ENCODE peak calls at places on chromosomes 6 and 20, in ten cellular contexts. One of them, this sample, is unnamed.

GRCh38 chr6:141724731-141725130 is 408.0 kb upstream of the GJE1 start:
- DNase-seq in cerebellum: no peak
- DNase-seq in fibroblast of mammary gland: no peak
- DNase-seq in ELR: no peak
- DNase-seq in right cardiac atrium: no peak
- DNase-seq in cardiac muscle cell: no peak
- DNase-seq in coronary artery: no peak
- DNase-seq in iPS-NIHi11: no peak
- DNase-seq in heart left ventricle: no peak
- DNase-seq in NCI-H1417: no peak
- DNase-seq in this sample: no peak

GRCh38 chr6:167746377-167747151 is 80.1 kb upstream of the AFDN start:
- DNase-seq in cardiac muscle cell: no peak
- DNase-seq in iPS-NIHi11: no peak
- DNase-seq in ELR: no peak
- DNase-seq in NCI-H1417: no peak
- DNase-seq in heart left ventricle: no peak
- DNase-seq in right cardiac atrium: no peak
- DNase-seq in fibroblast of mammary gland: no peak
- DNase-seq in cerebellum: no peak
- DNase-seq in coronary artery: peak; percentile 43
- DNase-seq in this sample: no peak

GRCh38 chr20:25675161-25675560 is 21.5 kb downstream of the ZNF337 start:
- DNase-seq in cardiac muscle cell: no peak
- DNase-seq in coronary artery: no peak
- DNase-seq in iPS-NIHi11: no peak
- DNase-seq in heart left ventricle: no peak
- DNase-seq in fibroblast of mammary gland: peak; percentile 33
- DNase-seq in right cardiac atrium: no peak
- DNase-seq in NCI-H1417: no peak
- DNase-seq in ELR: no peak
- DNase-seq in cerebellum: no peak
- DNase-seq in this sample: no peak

GRCh38 chr20:44686934-44687333 is 28.2 kb upstream of the CCN5 start:
- DNase-seq in fibroblast of mammary gland: no peak
- DNase-seq in cerebellum: no peak
- DNase-seq in heart left ventricle: no peak
- DNase-seq in ELR: no peak
- DNase-seq in NCI-H1417: no peak
- DNase-seq in coronary artery: no peak
- DNase-seq in right cardiac atrium: no peak
- DNase-seq in cardiac muscle cell: no peak
- DNase-seq in iPS-NIHi11: no peak
- DNase-seq in this sample: no peak

GRCh38 chr6:4017847-4018193 is 61.1 kb downstream of the FAM217A start:
- DNase-seq in right cardiac atrium: no peak
- DNase-seq in NCI-H1417: peak; percentile 56
- DNase-seq in iPS-NIHi11: peak; percentile 18
- DNase-seq in coronary artery: no peak
- DNase-seq in cerebellum: peak; percentile 11
- DNase-seq in ELR: peak; percentile 69
- DNase-seq in fibroblast of mammary gland: peak; percentile 62
- DNase-seq in cardiac muscle cell: peak; percentile 46
- DNase-seq in heart left ventricle: no peak
- DNase-seq in this sample: peak; percentile 44

GRCh38 chr20:49948809-49949507 is 12.8 kb downstream of the RNF114 start:
- DNase-seq in NCI-H1417: no peak
- DNase-seq in coronary artery: no peak
- DNase-seq in cardiac muscle cell: peak; percentile 67
- DNase-seq in heart left ventricle: no peak
- DNase-seq in cerebellum: no peak
- DNase-seq in ELR: peak; percentile 97
- DNase-seq in iPS-NIHi11: no peak
- DNase-seq in fibroblast of mammary gland: peak; percentile 96
- DNase-seq in right cardiac atrium: no peak
- DNase-seq in this sample: no peak

GRCh38 chr20:61923371-61924166 is 142.1 kb downstream of the TAF4 start:
- DNase-seq in right cardiac atrium: peak; percentile 17
- DNase-seq in ELR: no peak
- DNase-seq in cerebellum: no peak
- DNase-seq in NCI-H1417: no peak
- DNase-seq in coronary artery: no peak
- DNase-seq in fibroblast of mammary gland: no peak
- DNase-seq in iPS-NIHi11: no peak
- DNase-seq in heart left ventricle: no peak
- DNase-seq in cardiac muscle cell: no peak
- DNase-seq in this sample: no peak

GRCh38 chr6:20708367-20709124 is 174.3 kb downstream of the CDKAL1 start:
- DNase-seq in fibroblast of mammary gland: no peak
- DNase-seq in ELR: no peak
- DNase-seq in heart left ventricle: no peak
- DNase-seq in cerebellum: no peak
- DNase-seq in right cardiac atrium: no peak
- DNase-seq in cardiac muscle cell: peak; percentile 41
- DNase-seq in NCI-H1417: no peak
- DNase-seq in iPS-NIHi11: no peak
- DNase-seq in coronary artery: no peak
- DNase-seq in this sample: peak; percentile 37

GRCh38 chr6:111583221-111583620 is 22.5 kb downstream of the TRAF3IP2 start:
- DNase-seq in right cardiac atrium: no peak
- DNase-seq in cerebellum: no peak
- DNase-seq in fibroblast of mammary gland: no peak
- DNase-seq in NCI-H1417: no peak
- DNase-seq in heart left ventricle: no peak
- DNase-seq in cardiac muscle cell: no peak
- DNase-seq in ELR: no peak
- DNase-seq in iPS-NIHi11: no peak
- DNase-seq in coronary artery: no peak
- DNase-seq in this sample: no peak

GRCh38 chr20:22722840-22723239 is 138.5 kb upstream of the FOXA2 start:
- DNase-seq in ELR: no peak
- DNase-seq in right cardiac atrium: no peak
- DNase-seq in heart left ventricle: peak; percentile 22
- DNase-seq in cardiac muscle cell: no peak
- DNase-seq in cerebellum: no peak
- DNase-seq in NCI-H1417: no peak
- DNase-seq in iPS-NIHi11: no peak
- DNase-seq in fibroblast of mammary gland: no peak
- DNase-seq in coronary artery: no peak
- DNase-seq in this sample: no peak

GRCh38 chr20:41308290-41308691 is 9.2 kb downstream of the ZHX3 start:
- DNase-seq in iPS-NIHi11: no peak
- DNase-seq in cardiac muscle cell: peak; percentile 88
- DNase-seq in ELR: peak; percentile 93
- DNase-seq in NCI-H1417: no peak
- DNase-seq in coronary artery: no peak
- DNase-seq in fibroblast of mammary gland: peak; percentile 85
- DNase-seq in right cardiac atrium: no peak
- DNase-seq in cerebellum: no peak
- DNase-seq in heart left ventricle: no peak
- DNase-seq in this sample: peak; percentile 41

GRCh38 chr6:104682722-104683643 is 176.7 kb downstream of the HACE1 start:
- DNase-seq in fibroblast of mammary gland: peak; percentile 53
- DNase-seq in iPS-NIHi11: peak; percentile 82
- DNase-seq in coronary artery: no peak
- DNase-seq in heart left ventricle: peak; percentile 38
- DNase-seq in ELR: peak; percentile 74
- DNase-seq in cardiac muscle cell: peak; percentile 67
- DNase-seq in NCI-H1417: peak; percentile 48
- DNase-seq in right cardiac atrium: peak; percentile 78
- DNase-seq in cerebellum: no peak
- DNase-seq in this sample: peak; percentile 69

GRCh38 chr20:22052025-22052527 is 346.6 kb downstream of the PAX1 start:
- DNase-seq in iPS-NIHi11: no peak
- DNase-seq in cardiac muscle cell: no peak
- DNase-seq in heart left ventricle: no peak
- DNase-seq in cerebellum: no peak
- DNase-seq in right cardiac atrium: no peak
- DNase-seq in NCI-H1417: no peak
- DNase-seq in ELR: no peak
- DNase-seq in fibroblast of mammary gland: peak; percentile 24
- DNase-seq in coronary artery: no peak
- DNase-seq in this sample: no peak

GRCh38 chr6:113644861-113645575 is 212.1 kb upstream of the MARCKS start:
- DNase-seq in cardiac muscle cell: peak; percentile 93
- DNase-seq in heart left ventricle: no peak
- DNase-seq in fibroblast of mammary gland: peak; percentile 97
- DNase-seq in coronary artery: no peak
- DNase-seq in right cardiac atrium: no peak
- DNase-seq in iPS-NIHi11: no peak
- DNase-seq in NCI-H1417: no peak
- DNase-seq in ELR: peak; percentile 96
- DNase-seq in cerebellum: no peak
- DNase-seq in this sample: peak; percentile 95

GRCh38 chr6:332671-333070 is 40.4 kb downstream of the DUSP22 start:
- DNase-seq in cerebellum: no peak
- DNase-seq in ELR: no peak
- DNase-seq in right cardiac atrium: peak; percentile 4
- DNase-seq in coronary artery: no peak
- DNase-seq in fibroblast of mammary gland: peak; percentile 89
- DNase-seq in cardiac muscle cell: peak; percentile 83
- DNase-seq in iPS-NIHi11: no peak
- DNase-seq in heart left ventricle: no peak
- DNase-seq in NCI-H1417: no peak
- DNase-seq in this sample: peak; percentile 56

GRCh38 chr6:30006170-30007131 is 54.6 kb upstream of the POLR1H start:
- DNase-seq in NCI-H1417: no peak
- DNase-seq in iPS-NIHi11: peak; percentile 16
- DNase-seq in coronary artery: no peak
- DNase-seq in cardiac muscle cell: peak; percentile 5
- DNase-seq in ELR: no peak
- DNase-seq in right cardiac atrium: peak; percentile 81
- DNase-seq in fibroblast of mammary gland: no peak
- DNase-seq in heart left ventricle: peak; percentile 53
- DNase-seq in cerebellum: no peak
- DNase-seq in this sample: no peak